ENCODE peak calls at places on chromosomes 3 and 15, in four cellular contexts. P, S, B and O are unnamed samples.

GRCh38 chr3:179750720-179751328 is 98.0 kb downstream of the USP13 start:
- DNase-seq in S (no peak), B (peak; percentile 11), P (peak; percentile 48), O (peak; percentile 63)

GRCh38 chr15:75598361-75598760 is 19.2 kb upstream of the PTPN9 start:
- DNase-seq in B (no peak), P (no peak), S (no peak), O (no peak)

GRCh38 chr3:72683068-72683467 is 165.2 kb downstream of the SHQ1 start:
- DNase-seq in S (no peak), P (no peak), B (no peak), O (no peak)

GRCh38 chr15:45790325-45790943 is 155.6 kb downstream of the SQOR start:
- DNase-seq in P (peak; percentile 49), B (peak; percentile 6), S (no peak), O (peak; percentile 49)

GRCh38 chr3:63968612-63969350 is 54.5 kb downstream of the PSMD6 start:
- DNase-seq in P (no peak), B (no peak), S (no peak), O (no peak)

GRCh38 chr3:74897006-74897405 is 282.5 kb upstream of the CNTN3 start:
- DNase-seq in S (no peak), B (peak; percentile 7), P (no peak), O (peak; percentile 4)

GRCh38 chr15:98850991-98851776 is 156.4 kb downstream of the PGPEP1L start:
- DNase-seq in S (peak; percentile 13), B (peak; percentile 83), P (peak; percentile 80), O (peak; percentile 89)

GRCh38 chr3:32870373-32871091 is 52.7 kb downstream of the TRIM71 start:
- DNase-seq in S (no peak), P (no peak), B (no peak), O (no peak)

GRCh38 chr3:129686941-129687340 is 80.5 kb upstream of the PLXND1 start:
- DNase-seq in S (no peak), P (no peak), B (no peak), O (no peak)

GRCh38 chr3:102906837-102907236 is 472.0 kb downstream of the ZPLD1 start:
- DNase-seq in P (no peak), S (no peak), B (no peak), O (no peak)

GRCh38 chr15:74374648-74375302 is 7.3 kb upstream of the CYP11A1 start:
- DNase-seq in S (no peak), B (no peak), P (no peak), O (no peak)

GRCh38 chr3:42012935-42013651 is 51.2 kb upstream of the ULK4 start:
- DNase-seq in S (peak; percentile 43), P (peak; percentile 65), B (peak; percentile 84), O (peak; percentile 53)

GRCh38 chr15:57184502-57184901 is 191.8 kb upstream of the CGNL1 start:
- DNase-seq in S (no peak), B (no peak), P (no peak), O (no peak)

GRCh38 chr15:78197632-78198031 is 36.7 kb downstream of the ACSBG1 start:
- DNase-seq in S (no peak), B (no peak), P (no peak), O (no peak)

GRCh38 chr15:89654847-89655805 is at the start of gene KIF7:
- DNase-seq in B (peak; percentile 92), S (no peak), P (peak; percentile 50), O (peak; percentile 61)

GRCh38 chr3:29520764-29521163 is 239.9 kb downstream of the RBMS3 start:
- DNase-seq in B (no peak), P (no peak), S (no peak), O (no peak)

GRCh38 chr3:89702404-89702803 is 595.0 kb downstream of the EPHA3 start:
- DNase-seq in P (no peak), S (no peak), B (no peak), O (no peak)

GRCh38 chr15:94744080-94744793 is 512.9 kb downstream of the MCTP2 start:
- DNase-seq in P (no peak), S (no peak), B (no peak), O (no peak)

GRCh38 chr3:126472277-126473006 is 3.2 kb downstream of the ZXDC start:
- DNase-seq in P (peak; percentile 79), B (peak; percentile 41), S (no peak), O (peak; percentile 93)

GRCh38 chr3:83843716-83844115 is 1115.1 kb upstream of the CADM2 start:
- DNase-seq in P (no peak), S (no peak), B (no peak), O (no peak)

GRCh38 chr15:63970723-63971426 is 75.4 kb downstream of the DAPK2 start:
- DNase-seq in B (no peak), S (no peak), P (no peak), O (no peak)

GRCh38 chr15:76514292-76514691 is 177.7 kb downstream of the ISL2 start:
- DNase-seq in P (no peak), B (no peak), S (no peak), O (no peak)

GRCh38 chr3:11380314-11380713 is 108.1 kb downstream of the ATG7 start:
- DNase-seq in P (no peak), S (no peak), B (no peak), O (no peak)

GRCh38 chr3:44284949-44285348 is 43.3 kb downstream of the TOPAZ1 start:
- DNase-seq in P (no peak), S (no peak), B (no peak), O (no peak)

GRCh38 chr3:25962255-25962654 is 172.4 kb downstream of the OXSM start:
- DNase-seq in S (no peak), P (no peak), B (peak; percentile 23), O (no peak)

GRCh38 chr3:186472466-186473008 is 71.6 kb downstream of the CRYGS start:
- DNase-seq in S (no peak), P (no peak), B (no peak), O (no peak)

GRCh38 chr15:25910832-25911231 is 47.7 kb upstream of the ATP10A start:
- DNase-seq in S (no peak), P (no peak), B (no peak), O (no peak)

GRCh38 chr3:191019855-191020254 is 157.4 kb upstream of the GMNC start:
- DNase-seq in B (no peak), P (no peak), S (no peak), O (no peak)

GRCh38 chr15:88115529-88116152 is 140.9 kb downstream of the NTRK3 start:
- DNase-seq in S (no peak), P (no peak), B (no peak), O (no peak)

GRCh38 chr3:33392703-33393125 is 47.5 kb downstream of the UBP1 start:
- DNase-seq in B (no peak), P (peak; percentile 80), S (no peak), O (peak; percentile 15)

GRCh38 chr3:169664034-169664820 is 715 bp upstream of the MECOM start:
- DNase-seq in S (no peak), B (no peak), P (peak; percentile 18), O (no peak)

GRCh38 chr15:73994912-73995622 is 551 bp downstream of the PML start:
- DNase-seq in P (no peak), B (peak; percentile 16), S (no peak), O (no peak)

GRCh38 chr3:53164911-53165310 is 3.9 kb downstream of the PRKCD start:
- DNase-seq in B (no peak), S (no peak), P (no peak), O (no peak)

GRCh38 chr3:141789281-141789680 is 26.1 kb downstream of the GRK7 start:
- DNase-seq in S (no peak), P (peak; percentile 10), B (peak; percentile 44), O (peak; percentile 22)

GRCh38 chr3:24237971-24238767 is 256.5 kb downstream of the THRB start:
- DNase-seq in B (peak; percentile 69), P (peak; percentile 90), S (no peak), O (peak; percentile 82)